ENCODE peak calls at places on chromosomes 12 and 14, in nine cellular contexts. A, Q, Y, C, B, D, U, W and M are unnamed samples.

GRCh38 chr12:99810718-99811593 is 163.4 kb downstream of the GARIN6 start:
- DNase-seq in A (no peak), Q (no peak), Y (peak), C (peak), B (no peak), D (peak), U (no peak), W (no peak), M (no peak)

GRCh38 chr14:75489480-75489837 is 32.8 kb upstream of the BATF start:
- DNase-seq in A (no peak), Q (no peak), Y (no peak), C (no peak), B (no peak), D (no peak), U (no peak), W (no peak), M (no peak)

GRCh38 chr12:55682087-55682796 is 25.5 kb downstream of the ITGA7 start:
- DNase-seq in A (no peak), Q (no peak), Y (no peak), C (no peak), B (no peak), D (no peak), U (no peak), W (no peak), M (no peak)

GRCh38 chr12:72467985-72468384 is 195.8 kb downstream of the TRHDE start:
- DNase-seq in A (no peak), Q (no peak), Y (no peak), C (no peak), B (no peak), D (no peak), U (no peak), W (no peak), M (no peak)

GRCh38 chr14:52950898-52951729 is at the start of gene FERMT2:
- DNase-seq in A (peak), Q (peak), Y (peak), C (peak), B (peak), D (peak), U (peak), W (peak), M (peak)

GRCh38 chr12:57730336-57731067 is 8.0 kb downstream of the AGAP2 start:
- DNase-seq in A (no peak), Q (no peak), Y (no peak), C (no peak), B (no peak), D (no peak), U (no peak), W (no peak), M (no peak)

GRCh38 chr14:36316131-36316530 is 4.3 kb downstream of the MBIP start:
- DNase-seq in A (no peak), Q (no peak), Y (no peak), C (no peak), B (no peak), D (peak), U (no peak), W (no peak), M (no peak)

GRCh38 chr12:98696036-98696646 is 51.1 kb downstream of the APAF1 start:
- DNase-seq in A (no peak), Q (no peak), Y (peak), C (no peak), B (no peak), D (peak), U (no peak), W (no peak), M (no peak)

GRCh38 chr12:104064842-104065441 is 611 bp downstream of the HCFC2 start:
- DNase-seq in A (no peak), Q (peak), Y (no peak), C (no peak), B (peak), D (no peak), U (peak), W (peak), M (no peak)

GRCh38 chr12:18589316-18589715 is 148.5 kb downstream of the PLCZ1 start:
- DNase-seq in A (no peak), Q (no peak), Y (no peak), C (no peak), B (no peak), D (peak), U (no peak), W (no peak), M (no peak)
- TF ChIP-seq CTCF in A (no peak), Q (no peak), Y (peak), C (no peak), B (no peak), D (no peak), U (peak), W (no peak), M (no peak)

GRCh38 chr12:108302471-108303311 is 36.4 kb downstream of the CMKLR1 start:
- DNase-seq in A (no peak), Q (no peak), Y (no peak), C (peak), B (peak), D (no peak), U (no peak), W (peak), M (no peak)
- TF ChIP-seq CTCF in A (peak), Q (no peak), Y (no peak), C (no peak), B (no peak), D (no peak), U (no peak), W (no peak), M (no peak)

GRCh38 chr12:110223777-110224378 is 57.2 kb upstream of the ATP2A2 start:
- DNase-seq in A (peak), Q (no peak), Y (peak), C (peak), B (no peak), D (peak), U (no peak), W (no peak), M (no peak)
- TF ChIP-seq CTCF in A (no peak), Q (no peak), Y (no peak), C (no peak), B (no peak), D (no peak), U (no peak), W (no peak), M (no peak)

DNA sequence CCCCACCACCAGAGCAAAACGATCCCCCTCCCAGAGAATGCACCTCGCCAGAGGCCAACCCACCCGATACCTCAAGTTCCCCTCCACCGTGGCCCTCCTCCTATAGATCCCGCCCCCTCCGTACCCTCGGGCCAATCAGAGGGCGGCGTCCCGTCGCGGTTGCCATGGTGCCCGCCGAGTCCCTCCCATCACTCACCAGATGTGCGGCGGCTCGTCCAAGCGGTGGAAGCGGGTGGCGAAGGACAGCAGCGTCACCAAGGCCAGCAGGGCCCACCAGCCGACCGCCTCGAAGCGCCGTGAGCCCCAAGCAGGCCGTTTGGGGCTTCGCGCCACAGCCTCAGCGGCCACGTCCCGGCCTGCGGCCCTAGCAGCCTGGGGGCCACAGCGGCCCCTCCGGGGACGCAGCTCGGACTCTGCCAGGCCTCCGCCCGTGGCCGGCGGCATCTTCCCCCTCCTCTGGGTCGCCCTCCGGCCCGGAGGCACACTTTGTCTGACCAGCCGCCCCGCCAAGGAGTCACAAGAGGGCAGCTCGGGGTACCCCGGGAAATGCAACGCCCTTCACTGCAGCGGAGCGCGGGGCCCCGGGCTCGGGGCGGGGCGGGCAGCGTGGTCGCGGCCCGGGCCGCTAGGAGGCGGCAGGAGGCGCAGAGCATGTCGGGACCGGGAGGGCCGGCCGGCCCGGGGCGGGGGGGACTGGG is at the start of gene POMT2:
- DNase-seq in A (no peak), Q (peak), Y (peak), C (peak), B (peak), D (peak), U (peak), W (peak), M (peak)
- TF ChIP-seq CTCF in A (no peak), Q (peak), Y (peak), C (no peak), B (peak), D (peak), U (peak), W (peak), M (peak)

GRCh38 chr12:16788888-16789790 is 183.2 kb upstream of the LMO3 start:
- DNase-seq in A (no peak), Q (no peak), Y (no peak), C (no peak), B (no peak), D (no peak), U (peak), W (no peak), M (no peak)
- TF ChIP-seq CTCF in A (no peak), Q (no peak), Y (no peak), C (no peak), B (no peak), D (no peak), U (no peak), W (no peak), M (no peak)

DNA sequence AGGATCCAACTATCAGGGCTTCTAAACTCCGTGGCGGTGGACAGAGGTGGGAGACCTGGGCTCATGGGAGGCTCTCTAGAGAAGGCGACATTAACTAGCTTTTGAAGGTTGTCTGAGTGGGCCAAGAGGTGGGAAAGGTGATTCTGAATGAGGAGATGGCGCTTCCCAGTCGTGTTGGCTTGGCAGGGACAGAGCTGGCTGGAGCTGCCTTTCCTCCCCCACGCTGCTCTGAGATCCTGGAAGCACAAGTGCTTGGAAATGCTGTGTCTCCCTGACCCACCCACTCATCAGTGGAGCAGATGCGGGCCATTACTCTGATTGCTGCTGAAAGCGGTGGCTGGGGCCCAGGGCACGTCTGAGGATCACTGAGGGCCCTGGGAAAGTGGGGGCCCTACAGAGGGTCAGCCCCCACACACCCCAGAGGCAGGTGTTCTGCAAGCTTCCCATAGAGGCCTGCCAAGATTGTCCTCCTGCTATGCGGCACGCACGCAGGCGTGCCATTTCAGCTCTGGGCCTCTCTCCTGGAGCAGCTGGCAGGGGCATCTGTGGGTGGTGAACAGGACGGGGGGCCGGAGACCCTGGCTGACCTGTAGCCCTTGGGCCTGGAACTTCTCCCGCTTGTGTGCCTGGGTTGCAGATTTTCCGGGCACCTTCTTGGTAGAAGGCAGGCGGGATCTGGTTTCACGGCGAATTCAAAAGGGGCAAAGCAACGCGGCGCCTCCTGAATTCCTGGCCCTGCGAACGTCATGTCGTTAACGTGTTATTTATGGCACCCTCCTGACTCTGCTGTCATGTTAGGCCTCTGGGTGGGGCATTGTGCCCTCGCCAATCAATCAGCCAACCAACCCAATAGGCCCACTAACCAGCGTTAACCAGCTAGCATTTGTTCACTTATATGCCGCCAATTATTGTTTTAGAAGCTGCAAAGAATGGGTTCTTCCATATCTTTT is 133.8 kb upstream of the TBX3 start:
- DNase-seq in A (no peak), Q (no peak), Y (no peak), C (no peak), B (no peak), D (no peak), U (no peak), W (no peak), M (no peak)
- TF ChIP-seq CTCF in A (no peak), Q (no peak), Y (no peak), C (no peak), B (no peak), D (no peak), U (no peak), W (no peak), M (no peak)

DNA sequence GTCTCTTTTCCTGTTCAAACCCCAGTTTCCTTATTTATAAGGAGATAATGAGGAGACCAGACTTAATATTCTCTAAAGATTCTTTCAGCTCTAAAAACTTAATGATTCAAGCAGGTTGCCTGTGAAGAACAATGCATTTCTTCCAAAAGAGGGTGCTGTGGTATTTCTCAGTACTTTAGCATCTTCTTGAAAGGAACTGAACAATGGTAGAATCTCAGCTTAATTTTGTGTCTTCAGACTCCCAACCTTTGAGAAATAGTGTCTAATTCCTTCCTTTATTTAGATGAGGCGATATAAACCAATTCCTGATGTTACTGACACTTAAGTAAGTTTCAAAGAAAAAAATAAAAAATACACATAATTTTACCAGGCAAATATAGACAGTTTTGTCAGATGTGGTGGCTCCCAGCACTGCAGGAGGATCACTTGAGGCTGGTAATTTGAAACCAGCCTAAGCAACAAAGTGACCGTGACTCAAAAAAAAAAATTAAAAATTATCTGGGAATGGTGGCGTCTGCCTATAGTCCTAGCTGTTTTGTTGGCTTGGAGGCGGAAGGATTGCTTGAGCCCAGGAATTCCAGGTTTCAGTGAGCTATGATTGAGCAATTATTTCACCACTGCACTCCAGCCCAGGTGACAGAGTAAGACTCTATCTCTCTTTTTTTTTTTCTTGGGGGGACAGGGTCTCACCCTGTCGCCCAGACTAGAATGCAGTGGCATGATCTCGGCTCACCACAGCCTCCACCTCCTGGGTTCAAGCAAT is 76.9 kb upstream of the PSMA6 start:
- DNase-seq in A (peak), Q (peak), Y (peak), C (peak), B (no peak), D (peak), U (peak), W (no peak), M (no peak)
- TF ChIP-seq CTCF in A (peak), Q (peak), Y (peak), C (peak), B (peak), D (peak), U (peak), W (peak), M (peak)

GRCh38 chr14:103613517-103613916 is 15.5 kb upstream of the KLC1 start:
- DNase-seq in A (no peak), Q (no peak), Y (no peak), C (no peak), B (no peak), D (no peak), U (no peak), W (peak), M (no peak)
- TF ChIP-seq CTCF in A (no peak), Q (no peak), Y (peak), C (no peak), B (peak), D (no peak), U (no peak), W (peak), M (no peak)

DNA sequence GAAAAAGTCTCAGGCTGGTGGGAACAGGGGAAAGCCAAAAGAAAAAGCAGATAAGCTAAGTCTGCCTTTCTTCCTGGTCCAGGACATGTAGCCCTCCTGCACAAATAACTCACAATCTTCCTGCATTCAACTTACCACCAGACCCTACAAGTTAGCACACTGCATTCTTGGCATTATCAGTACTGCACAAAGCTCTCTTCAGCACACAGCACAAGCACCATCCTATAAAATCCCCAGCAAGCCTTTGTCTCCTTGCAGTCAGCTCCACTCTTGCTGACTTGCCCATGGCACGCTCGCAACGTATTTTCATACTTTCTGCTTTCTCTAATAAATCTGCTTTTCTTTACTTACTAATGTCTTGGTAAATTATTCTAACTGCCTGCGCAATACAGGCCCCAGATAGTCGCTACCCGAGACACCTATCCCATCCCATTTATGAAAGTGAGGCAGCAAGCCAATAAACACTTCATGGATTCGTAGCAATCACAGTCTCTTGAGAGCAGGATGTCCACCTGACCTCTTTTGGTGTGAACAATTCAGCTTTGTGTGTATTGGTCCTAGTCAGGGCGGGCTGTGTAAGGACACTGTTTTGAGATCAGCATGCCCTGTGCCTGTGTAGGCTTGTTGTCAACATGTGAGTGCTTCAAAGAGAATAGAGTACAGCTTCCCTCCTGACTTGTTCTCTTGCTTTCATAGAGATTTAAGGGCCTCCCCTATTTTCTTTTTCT is 49.0 kb downstream of the TMEM117 start:
- DNase-seq in A (no peak), Q (no peak), Y (no peak), C (no peak), B (peak), D (peak), U (peak), W (no peak), M (no peak)
- TF ChIP-seq CTCF in A (no peak), Q (no peak), Y (no peak), C (no peak), B (no peak), D (no peak), U (no peak), W (no peak), M (no peak)

DNA sequence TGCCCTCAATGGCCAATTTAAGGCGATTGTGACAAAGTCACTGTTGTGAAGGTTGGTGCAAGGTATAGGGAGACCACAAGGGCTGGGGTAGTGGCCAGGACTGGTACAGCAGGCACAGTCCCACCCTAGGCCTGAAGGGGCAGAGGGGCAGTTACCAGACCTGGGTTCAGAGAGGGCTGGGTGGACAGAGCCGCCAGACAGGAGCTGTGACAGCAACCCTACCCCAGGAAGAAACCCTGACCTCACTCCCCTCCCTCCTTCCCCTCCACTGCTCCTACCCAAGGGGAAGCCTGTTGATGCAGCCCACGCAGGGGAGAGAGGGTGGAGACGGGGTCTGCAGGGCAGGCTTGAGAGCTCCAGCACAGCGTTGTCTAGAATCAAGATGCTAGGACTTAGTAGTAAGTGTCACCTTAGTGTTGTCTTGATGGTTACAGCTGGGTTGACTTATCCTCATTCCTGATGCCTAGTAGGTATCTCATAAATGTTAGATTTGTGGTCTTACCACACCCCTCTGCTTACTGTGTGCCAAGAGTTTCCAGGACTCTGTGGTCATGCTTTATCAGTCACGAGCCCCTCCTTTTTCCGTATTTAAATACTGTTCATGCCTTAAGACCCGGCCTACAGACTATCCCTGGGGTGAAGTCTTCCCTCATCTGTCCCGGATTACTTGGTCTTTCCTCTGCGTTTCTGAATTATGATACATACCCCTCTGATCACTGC is 14.4 kb downstream of the EML1 start:
- DNase-seq in A (no peak), Q (no peak), Y (no peak), C (peak), B (no peak), D (no peak), U (no peak), W (no peak), M (no peak)
- TF ChIP-seq CTCF in A (no peak), Q (no peak), Y (no peak), C (no peak), B (no peak), D (no peak), U (no peak), W (no peak), M (no peak)